ENCODE peak calls at places on chromosomes 5 and 9, in nine cellular contexts. One of them, this sample, is unnamed.

GRCh38 chr5:10111575-10111974 is 138.1 kb downstream of the ATPSCKMT start:
- DNase-seq in NCI-H2081: peak
- DNase-seq in PC-9: no peak
- DNase-seq in ovary: no peak
- DNase-seq in naive thymus-derived CD8-positive, alpha-beta T cell: no peak
- DNase-seq in stimulated activated CD8-positive, alpha-beta memory T cell treated with anti-CD3 and anti-CD28 coated beads, Interleukin-15, amount 100 ng/mL, for 4 hours: no peak
- DNase-seq in C1 segment of cervical spinal cord: no peak
- DNase-seq in lower lobe of right lung: no peak
- DNase-seq in memory B cell: no peak
- DNase-seq in this sample: peak

GRCh38 chr5:112420111-112420864 is 1.2 kb upstream of the EPB41L4A start:
- DNase-seq in C1 segment of cervical spinal cord: no peak
- DNase-seq in memory B cell: peak
- DNase-seq in ovary: peak
- DNase-seq in PC-9: peak
- DNase-seq in naive thymus-derived CD8-positive, alpha-beta T cell: no peak
- DNase-seq in NCI-H2081: peak
- DNase-seq in lower lobe of right lung: peak
- DNase-seq in stimulated activated CD8-positive, alpha-beta memory T cell treated with anti-CD3 and anti-CD28 coated beads, Interleukin-15, amount 100 ng/mL, for 4 hours: no peak
- DNase-seq in this sample: peak

GRCh38 chr5:96997265-96997859 is 61.5 kb downstream of the LNPEP start:
- DNase-seq in memory B cell: peak
- DNase-seq in naive thymus-derived CD8-positive, alpha-beta T cell: no peak
- DNase-seq in stimulated activated CD8-positive, alpha-beta memory T cell treated with anti-CD3 and anti-CD28 coated beads, Interleukin-15, amount 100 ng/mL, for 4 hours: no peak
- DNase-seq in C1 segment of cervical spinal cord: no peak
- DNase-seq in PC-9: peak
- DNase-seq in lower lobe of right lung: no peak
- DNase-seq in NCI-H2081: peak
- DNase-seq in ovary: no peak
- DNase-seq in this sample: peak

GRCh38 chr5:37071901-37072581 is 177.1 kb downstream of the CPLANE1 start:
- DNase-seq in C1 segment of cervical spinal cord: no peak
- DNase-seq in ovary: no peak
- DNase-seq in naive thymus-derived CD8-positive, alpha-beta T cell: no peak
- DNase-seq in memory B cell: no peak
- DNase-seq in NCI-H2081: no peak
- DNase-seq in PC-9: peak
- DNase-seq in lower lobe of right lung: no peak
- DNase-seq in stimulated activated CD8-positive, alpha-beta memory T cell treated with anti-CD3 and anti-CD28 coated beads, Interleukin-15, amount 100 ng/mL, for 4 hours: no peak
- DNase-seq in this sample: no peak

GRCh38 chr5:92403308-92403707 is 1020.2 kb upstream of the ARRDC3 start:
- DNase-seq in C1 segment of cervical spinal cord: no peak
- DNase-seq in NCI-H2081: peak
- DNase-seq in ovary: no peak
- DNase-seq in stimulated activated CD8-positive, alpha-beta memory T cell treated with anti-CD3 and anti-CD28 coated beads, Interleukin-15, amount 100 ng/mL, for 4 hours: no peak
- DNase-seq in lower lobe of right lung: no peak
- DNase-seq in memory B cell: no peak
- DNase-seq in naive thymus-derived CD8-positive, alpha-beta T cell: no peak
- DNase-seq in PC-9: no peak
- DNase-seq in this sample: no peak

GRCh38 chr9:108257387-108257786 is 598.4 kb downstream of the ACTL7B start:
- DNase-seq in lower lobe of right lung: no peak
- DNase-seq in memory B cell: no peak
- DNase-seq in PC-9: no peak
- DNase-seq in ovary: no peak
- DNase-seq in NCI-H2081: peak
- DNase-seq in naive thymus-derived CD8-positive, alpha-beta T cell: no peak
- DNase-seq in stimulated activated CD8-positive, alpha-beta memory T cell treated with anti-CD3 and anti-CD28 coated beads, Interleukin-15, amount 100 ng/mL, for 4 hours: no peak
- DNase-seq in C1 segment of cervical spinal cord: no peak
- DNase-seq in this sample: no peak

GRCh38 chr5:78758169-78758839 is 109.7 kb upstream of the LHFPL2 start:
- DNase-seq in stimulated activated CD8-positive, alpha-beta memory T cell treated with anti-CD3 and anti-CD28 coated beads, Interleukin-15, amount 100 ng/mL, for 4 hours: no peak
- DNase-seq in lower lobe of right lung: no peak
- DNase-seq in ovary: no peak
- DNase-seq in C1 segment of cervical spinal cord: no peak
- DNase-seq in NCI-H2081: no peak
- DNase-seq in PC-9: peak
- DNase-seq in naive thymus-derived CD8-positive, alpha-beta T cell: no peak
- DNase-seq in memory B cell: no peak
- DNase-seq in this sample: no peak

GRCh38 chr5:27845248-27845647 is 806.9 kb upstream of the CDH9 start:
- DNase-seq in lower lobe of right lung: no peak
- DNase-seq in naive thymus-derived CD8-positive, alpha-beta T cell: no peak
- DNase-seq in stimulated activated CD8-positive, alpha-beta memory T cell treated with anti-CD3 and anti-CD28 coated beads, Interleukin-15, amount 100 ng/mL, for 4 hours: no peak
- DNase-seq in C1 segment of cervical spinal cord: no peak
- DNase-seq in NCI-H2081: no peak
- DNase-seq in PC-9: no peak
- DNase-seq in memory B cell: no peak
- DNase-seq in ovary: no peak
- DNase-seq in this sample: no peak

GRCh38 chr9:92746567-92747458 is 17.8 kb downstream of the BICD2 start:
- DNase-seq in NCI-H2081: no peak
- DNase-seq in ovary: peak
- DNase-seq in C1 segment of cervical spinal cord: no peak
- DNase-seq in lower lobe of right lung: no peak
- DNase-seq in naive thymus-derived CD8-positive, alpha-beta T cell: no peak
- DNase-seq in memory B cell: no peak
- DNase-seq in stimulated activated CD8-positive, alpha-beta memory T cell treated with anti-CD3 and anti-CD28 coated beads, Interleukin-15, amount 100 ng/mL, for 4 hours: no peak
- DNase-seq in PC-9: no peak
- DNase-seq in this sample: no peak

GRCh38 chr5:138910546-138911185 is 35.5 kb upstream of the LRRTM2 start:
- DNase-seq in memory B cell: no peak
- DNase-seq in stimulated activated CD8-positive, alpha-beta memory T cell treated with anti-CD3 and anti-CD28 coated beads, Interleukin-15, amount 100 ng/mL, for 4 hours: no peak
- DNase-seq in NCI-H2081: no peak
- DNase-seq in PC-9: no peak
- DNase-seq in ovary: no peak
- DNase-seq in naive thymus-derived CD8-positive, alpha-beta T cell: no peak
- DNase-seq in lower lobe of right lung: no peak
- DNase-seq in C1 segment of cervical spinal cord: no peak
- DNase-seq in this sample: no peak

GRCh38 chr5:87807783-87808182 is 395.1 kb upstream of the CCNH start:
- DNase-seq in naive thymus-derived CD8-positive, alpha-beta T cell: no peak
- DNase-seq in PC-9: no peak
- DNase-seq in ovary: no peak
- DNase-seq in NCI-H2081: no peak
- DNase-seq in C1 segment of cervical spinal cord: no peak
- DNase-seq in lower lobe of right lung: no peak
- DNase-seq in stimulated activated CD8-positive, alpha-beta memory T cell treated with anti-CD3 and anti-CD28 coated beads, Interleukin-15, amount 100 ng/mL, for 4 hours: no peak
- DNase-seq in memory B cell: no peak
- DNase-seq in this sample: no peak

GRCh38 chr9:14131353-14132088 is 182.4 kb downstream of the NFIB start:
- DNase-seq in ovary: no peak
- DNase-seq in lower lobe of right lung: no peak
- DNase-seq in NCI-H2081: peak
- DNase-seq in C1 segment of cervical spinal cord: no peak
- DNase-seq in PC-9: no peak
- DNase-seq in naive thymus-derived CD8-positive, alpha-beta T cell: no peak
- DNase-seq in memory B cell: no peak
- DNase-seq in stimulated activated CD8-positive, alpha-beta memory T cell treated with anti-CD3 and anti-CD28 coated beads, Interleukin-15, amount 100 ng/mL, for 4 hours: no peak
- DNase-seq in this sample: no peak

GRCh38 chr9:70229026-70229425 is 29.8 kb upstream of the SMC5 start:
- DNase-seq in memory B cell: no peak
- DNase-seq in lower lobe of right lung: no peak
- DNase-seq in PC-9: no peak
- DNase-seq in C1 segment of cervical spinal cord: no peak
- DNase-seq in stimulated activated CD8-positive, alpha-beta memory T cell treated with anti-CD3 and anti-CD28 coated beads, Interleukin-15, amount 100 ng/mL, for 4 hours: no peak
- DNase-seq in ovary: peak
- DNase-seq in naive thymus-derived CD8-positive, alpha-beta T cell: no peak
- DNase-seq in NCI-H2081: peak
- DNase-seq in this sample: no peak

GRCh38 chr5:180179399-180180197 is 29.4 kb downstream of the RASGEF1C start:
- DNase-seq in NCI-H2081: no peak
- DNase-seq in naive thymus-derived CD8-positive, alpha-beta T cell: no peak
- DNase-seq in PC-9: no peak
- DNase-seq in C1 segment of cervical spinal cord: no peak
- DNase-seq in lower lobe of right lung: no peak
- DNase-seq in stimulated activated CD8-positive, alpha-beta memory T cell treated with anti-CD3 and anti-CD28 coated beads, Interleukin-15, amount 100 ng/mL, for 4 hours: no peak
- DNase-seq in memory B cell: no peak
- DNase-seq in ovary: no peak
- DNase-seq in this sample: no peak

GRCh38 chr5:135242496-135243193 is 156.4 kb downstream of the MACROH2A1 start:
- DNase-seq in stimulated activated CD8-positive, alpha-beta memory T cell treated with anti-CD3 and anti-CD28 coated beads, Interleukin-15, amount 100 ng/mL, for 4 hours: no peak
- DNase-seq in PC-9: no peak
- DNase-seq in naive thymus-derived CD8-positive, alpha-beta T cell: no peak
- DNase-seq in memory B cell: no peak
- DNase-seq in C1 segment of cervical spinal cord: no peak
- DNase-seq in lower lobe of right lung: no peak
- DNase-seq in ovary: peak
- DNase-seq in NCI-H2081: no peak
- DNase-seq in this sample: no peak

GRCh38 chr9:127808347-127809001 is 5.8 kb downstream of the FPGS start:
- DNase-seq in memory B cell: no peak
- DNase-seq in lower lobe of right lung: no peak
- DNase-seq in PC-9: no peak
- DNase-seq in ovary: peak
- DNase-seq in NCI-H2081: no peak
- DNase-seq in C1 segment of cervical spinal cord: no peak
- DNase-seq in naive thymus-derived CD8-positive, alpha-beta T cell: no peak
- DNase-seq in stimulated activated CD8-positive, alpha-beta memory T cell treated with anti-CD3 and anti-CD28 coated beads, Interleukin-15, amount 100 ng/mL, for 4 hours: no peak
- DNase-seq in this sample: no peak

GRCh38 chr9:88236531-88237453 is 98.5 kb upstream of the SPATA31C2 start:
- DNase-seq in ovary: peak
- DNase-seq in NCI-H2081: no peak
- DNase-seq in memory B cell: no peak
- DNase-seq in stimulated activated CD8-positive, alpha-beta memory T cell treated with anti-CD3 and anti-CD28 coated beads, Interleukin-15, amount 100 ng/mL, for 4 hours: no peak
- DNase-seq in naive thymus-derived CD8-positive, alpha-beta T cell: no peak
- DNase-seq in C1 segment of cervical spinal cord: no peak
- DNase-seq in PC-9: no peak
- DNase-seq in lower lobe of right lung: no peak
- DNase-seq in this sample: no peak

GRCh38 chr9:447230-448025 is 232.8 kb downstream of the DOCK8 start:
- DNase-seq in lower lobe of right lung: no peak
- DNase-seq in ovary: no peak
- DNase-seq in PC-9: peak
- DNase-seq in C1 segment of cervical spinal cord: no peak
- DNase-seq in naive thymus-derived CD8-positive, alpha-beta T cell: no peak
- DNase-seq in stimulated activated CD8-positive, alpha-beta memory T cell treated with anti-CD3 and anti-CD28 coated beads, Interleukin-15, amount 100 ng/mL, for 4 hours: peak
- DNase-seq in NCI-H2081: no peak
- DNase-seq in memory B cell: peak
- DNase-seq in this sample: no peak

GRCh38 chr5:33806736-33807442 is 84.9 kb downstream of the ADAMTS12 start:
- DNase-seq in C1 segment of cervical spinal cord: no peak
- DNase-seq in memory B cell: no peak
- DNase-seq in ovary: no peak
- DNase-seq in PC-9: no peak
- DNase-seq in lower lobe of right lung: no peak
- DNase-seq in NCI-H2081: no peak
- DNase-seq in naive thymus-derived CD8-positive, alpha-beta T cell: no peak
- DNase-seq in stimulated activated CD8-positive, alpha-beta memory T cell treated with anti-CD3 and anti-CD28 coated beads, Interleukin-15, amount 100 ng/mL, for 4 hours: no peak
- DNase-seq in this sample: no peak

GRCh38 chr5:172466062-172466461 is 11.7 kb upstream of the SH3PXD2B start:
- DNase-seq in memory B cell: no peak
- DNase-seq in NCI-H2081: no peak
- DNase-seq in ovary: no peak
- DNase-seq in PC-9: peak
- DNase-seq in C1 segment of cervical spinal cord: no peak
- DNase-seq in stimulated activated CD8-positive, alpha-beta memory T cell treated with anti-CD3 and anti-CD28 coated beads, Interleukin-15, amount 100 ng/mL, for 4 hours: no peak
- DNase-seq in lower lobe of right lung: no peak
- DNase-seq in naive thymus-derived CD8-positive, alpha-beta T cell: no peak
- DNase-seq in this sample: no peak

GRCh38 chr9:128887914-128888350 is 6.0 kb downstream of the LRRC8A start:
- DNase-seq in C1 segment of cervical spinal cord: no peak
- DNase-seq in ovary: no peak
- DNase-seq in lower lobe of right lung: no peak
- DNase-seq in NCI-H2081: peak
- DNase-seq in PC-9: no peak
- DNase-seq in stimulated activated CD8-positive, alpha-beta memory T cell treated with anti-CD3 and anti-CD28 coated beads, Interleukin-15, amount 100 ng/mL, for 4 hours: no peak
- DNase-seq in memory B cell: no peak
- DNase-seq in naive thymus-derived CD8-positive, alpha-beta T cell: no peak
- DNase-seq in this sample: no peak